ENCODE peak calls at places on chromosome 14, in ten cellular contexts. One of them, this sample, is unnamed.

GRCh38 chr14:75306917-75307699 is 28.5 kb downstream of the FOS start:
- DNase-seq in activated CD4-positive, CD25-positive, alpha-beta regulatory T cell: no peak
- DNase-seq in BE2C: peak; percentile 64
- DNase-seq in stimulated activated CD8-positive, alpha-beta memory T cell treated with anti-CD3 and anti-CD28 coated beads, Interleukin-4, amount 100 ng/mL, for 1 hour: no peak
- DNase-seq in progenitor cell of endocrine pancreas: no peak
- DNase-seq in activated CD4-positive, alpha-beta T cell treated with anti-CD3 and anti-CD28 coated beads, Interleukin-2, amount 10 ng/mL, durations not matched to agents 7 days and 5 days: peak; percentile 56
- DNase-seq in 8988T: no peak
- DNase-seq in naive thymus-derived CD4-positive, alpha-beta T cell: no peak
- DNase-seq in NB4: peak; percentile 70
- DNase-seq in cardiac fibroblast: peak; percentile 37
- DNase-seq in this sample: no peak

GRCh38 chr14:35384386-35385041 is 20.0 kb downstream of the NFKBIA start:
- DNase-seq in 8988T: no peak
- DNase-seq in activated CD4-positive, alpha-beta T cell treated with anti-CD3 and anti-CD28 coated beads, Interleukin-2, amount 10 ng/mL, durations not matched to agents 7 days and 5 days: no peak
- DNase-seq in activated CD4-positive, CD25-positive, alpha-beta regulatory T cell: no peak
- DNase-seq in stimulated activated CD8-positive, alpha-beta memory T cell treated with anti-CD3 and anti-CD28 coated beads, Interleukin-4, amount 100 ng/mL, for 1 hour: no peak
- DNase-seq in cardiac fibroblast: peak; percentile 97
- DNase-seq in progenitor cell of endocrine pancreas: no peak
- DNase-seq in naive thymus-derived CD4-positive, alpha-beta T cell: no peak
- DNase-seq in NB4: no peak
- DNase-seq in BE2C: no peak
- DNase-seq in this sample: peak; percentile 96

GRCh38 chr14:71244341-71244740 is 337.1 kb downstream of the PCNX1 start:
- DNase-seq in activated CD4-positive, alpha-beta T cell treated with anti-CD3 and anti-CD28 coated beads, Interleukin-2, amount 10 ng/mL, durations not matched to agents 7 days and 5 days: no peak
- DNase-seq in 8988T: no peak
- DNase-seq in activated CD4-positive, CD25-positive, alpha-beta regulatory T cell: no peak
- DNase-seq in cardiac fibroblast: peak; percentile 82
- DNase-seq in naive thymus-derived CD4-positive, alpha-beta T cell: no peak
- DNase-seq in BE2C: no peak
- DNase-seq in NB4: no peak
- DNase-seq in stimulated activated CD8-positive, alpha-beta memory T cell treated with anti-CD3 and anti-CD28 coated beads, Interleukin-4, amount 100 ng/mL, for 1 hour: no peak
- DNase-seq in progenitor cell of endocrine pancreas: no peak
- DNase-seq in this sample: no peak

GRCh38 chr14:96108061-96108795 is 69.1 kb downstream of the C14orf132 start:
- DNase-seq in naive thymus-derived CD4-positive, alpha-beta T cell: no peak
- DNase-seq in 8988T: no peak
- DNase-seq in activated CD4-positive, CD25-positive, alpha-beta regulatory T cell: no peak
- DNase-seq in progenitor cell of endocrine pancreas: no peak
- DNase-seq in activated CD4-positive, alpha-beta T cell treated with anti-CD3 and anti-CD28 coated beads, Interleukin-2, amount 10 ng/mL, durations not matched to agents 7 days and 5 days: no peak
- DNase-seq in NB4: no peak
- DNase-seq in stimulated activated CD8-positive, alpha-beta memory T cell treated with anti-CD3 and anti-CD28 coated beads, Interleukin-4, amount 100 ng/mL, for 1 hour: no peak
- DNase-seq in BE2C: no peak
- DNase-seq in cardiac fibroblast: no peak
- DNase-seq in this sample: no peak

GRCh38 chr14:94317259-94317658 is 5.9 kb downstream of the SERPINA6 start:
- DNase-seq in activated CD4-positive, alpha-beta T cell treated with anti-CD3 and anti-CD28 coated beads, Interleukin-2, amount 10 ng/mL, durations not matched to agents 7 days and 5 days: no peak
- DNase-seq in progenitor cell of endocrine pancreas: no peak
- DNase-seq in cardiac fibroblast: peak; percentile 23
- DNase-seq in stimulated activated CD8-positive, alpha-beta memory T cell treated with anti-CD3 and anti-CD28 coated beads, Interleukin-4, amount 100 ng/mL, for 1 hour: no peak
- DNase-seq in BE2C: no peak
- DNase-seq in naive thymus-derived CD4-positive, alpha-beta T cell: no peak
- DNase-seq in 8988T: no peak
- DNase-seq in activated CD4-positive, CD25-positive, alpha-beta regulatory T cell: no peak
- DNase-seq in NB4: no peak
- DNase-seq in this sample: no peak

GRCh38 chr14:86305058-86305457 is 775.1 kb downstream of the FLRT2 start:
- DNase-seq in naive thymus-derived CD4-positive, alpha-beta T cell: no peak
- DNase-seq in NB4: no peak
- DNase-seq in activated CD4-positive, CD25-positive, alpha-beta regulatory T cell: no peak
- DNase-seq in 8988T: no peak
- DNase-seq in stimulated activated CD8-positive, alpha-beta memory T cell treated with anti-CD3 and anti-CD28 coated beads, Interleukin-4, amount 100 ng/mL, for 1 hour: no peak
- DNase-seq in BE2C: no peak
- DNase-seq in progenitor cell of endocrine pancreas: no peak
- DNase-seq in cardiac fibroblast: no peak
- DNase-seq in activated CD4-positive, alpha-beta T cell treated with anti-CD3 and anti-CD28 coated beads, Interleukin-2, amount 10 ng/mL, durations not matched to agents 7 days and 5 days: no peak
- DNase-seq in this sample: no peak

GRCh38 chr14:69610859-69611263 is 535 bp upstream of the SUSD6 start:
- DNase-seq in progenitor cell of endocrine pancreas: no peak
- DNase-seq in activated CD4-positive, alpha-beta T cell treated with anti-CD3 and anti-CD28 coated beads, Interleukin-2, amount 10 ng/mL, durations not matched to agents 7 days and 5 days: no peak
- DNase-seq in 8988T: no peak
- DNase-seq in stimulated activated CD8-positive, alpha-beta memory T cell treated with anti-CD3 and anti-CD28 coated beads, Interleukin-4, amount 100 ng/mL, for 1 hour: no peak
- DNase-seq in NB4: no peak
- DNase-seq in activated CD4-positive, CD25-positive, alpha-beta regulatory T cell: no peak
- DNase-seq in cardiac fibroblast: peak; percentile 53
- DNase-seq in naive thymus-derived CD4-positive, alpha-beta T cell: no peak
- DNase-seq in BE2C: no peak
- DNase-seq in this sample: peak; percentile 26

GRCh38 chr14:55851961-55852360 is 266.2 kb upstream of the PELI2 start:
- DNase-seq in 8988T: no peak
- DNase-seq in progenitor cell of endocrine pancreas: no peak
- DNase-seq in BE2C: no peak
- DNase-seq in cardiac fibroblast: no peak
- DNase-seq in NB4: no peak
- DNase-seq in stimulated activated CD8-positive, alpha-beta memory T cell treated with anti-CD3 and anti-CD28 coated beads, Interleukin-4, amount 100 ng/mL, for 1 hour: no peak
- DNase-seq in naive thymus-derived CD4-positive, alpha-beta T cell: no peak
- DNase-seq in activated CD4-positive, alpha-beta T cell treated with anti-CD3 and anti-CD28 coated beads, Interleukin-2, amount 10 ng/mL, durations not matched to agents 7 days and 5 days: no peak
- DNase-seq in activated CD4-positive, CD25-positive, alpha-beta regulatory T cell: no peak
- DNase-seq in this sample: no peak

GRCh38 chr14:23513466-23514008 is 38.0 kb downstream of the ZFHX2 start:
- DNase-seq in naive thymus-derived CD4-positive, alpha-beta T cell: no peak
- DNase-seq in stimulated activated CD8-positive, alpha-beta memory T cell treated with anti-CD3 and anti-CD28 coated beads, Interleukin-4, amount 100 ng/mL, for 1 hour: no peak
- DNase-seq in BE2C: no peak
- DNase-seq in progenitor cell of endocrine pancreas: no peak
- DNase-seq in 8988T: no peak
- DNase-seq in activated CD4-positive, alpha-beta T cell treated with anti-CD3 and anti-CD28 coated beads, Interleukin-2, amount 10 ng/mL, durations not matched to agents 7 days and 5 days: no peak
- DNase-seq in cardiac fibroblast: no peak
- DNase-seq in NB4: no peak
- DNase-seq in activated CD4-positive, CD25-positive, alpha-beta regulatory T cell: no peak
- DNase-seq in this sample: no peak

GRCh38 chr14:26863736-26864135 is 265.9 kb upstream of the NOVA1 start:
- DNase-seq in progenitor cell of endocrine pancreas: no peak
- DNase-seq in activated CD4-positive, CD25-positive, alpha-beta regulatory T cell: no peak
- DNase-seq in NB4: peak; percentile 26
- DNase-seq in 8988T: no peak
- DNase-seq in stimulated activated CD8-positive, alpha-beta memory T cell treated with anti-CD3 and anti-CD28 coated beads, Interleukin-4, amount 100 ng/mL, for 1 hour: no peak
- DNase-seq in cardiac fibroblast: peak; percentile 52
- DNase-seq in naive thymus-derived CD4-positive, alpha-beta T cell: no peak
- DNase-seq in activated CD4-positive, alpha-beta T cell treated with anti-CD3 and anti-CD28 coated beads, Interleukin-2, amount 10 ng/mL, durations not matched to agents 7 days and 5 days: no peak
- DNase-seq in BE2C: no peak
- DNase-seq in this sample: no peak

GRCh38 chr14:95200404-95200803 is 43.1 kb upstream of the DICER1 start:
- DNase-seq in naive thymus-derived CD4-positive, alpha-beta T cell: no peak
- DNase-seq in activated CD4-positive, CD25-positive, alpha-beta regulatory T cell: no peak
- DNase-seq in stimulated activated CD8-positive, alpha-beta memory T cell treated with anti-CD3 and anti-CD28 coated beads, Interleukin-4, amount 100 ng/mL, for 1 hour: no peak
- DNase-seq in NB4: no peak
- DNase-seq in progenitor cell of endocrine pancreas: no peak
- DNase-seq in cardiac fibroblast: no peak
- DNase-seq in BE2C: no peak
- DNase-seq in activated CD4-positive, alpha-beta T cell treated with anti-CD3 and anti-CD28 coated beads, Interleukin-2, amount 10 ng/mL, durations not matched to agents 7 days and 5 days: no peak
- DNase-seq in 8988T: no peak
- DNase-seq in this sample: no peak

GRCh38 chr14:74685054-74685453 is 27.8 kb downstream of the AREL1 start:
- DNase-seq in naive thymus-derived CD4-positive, alpha-beta T cell: no peak
- DNase-seq in activated CD4-positive, CD25-positive, alpha-beta regulatory T cell: no peak
- DNase-seq in 8988T: no peak
- DNase-seq in stimulated activated CD8-positive, alpha-beta memory T cell treated with anti-CD3 and anti-CD28 coated beads, Interleukin-4, amount 100 ng/mL, for 1 hour: no peak
- DNase-seq in cardiac fibroblast: no peak
- DNase-seq in BE2C: no peak
- DNase-seq in activated CD4-positive, alpha-beta T cell treated with anti-CD3 and anti-CD28 coated beads, Interleukin-2, amount 10 ng/mL, durations not matched to agents 7 days and 5 days: no peak
- DNase-seq in progenitor cell of endocrine pancreas: no peak
- DNase-seq in NB4: peak; percentile 88
- DNase-seq in this sample: no peak

GRCh38 chr14:99120147-99121026 is 151.6 kb downstream of the BCL11B start:
- DNase-seq in stimulated activated CD8-positive, alpha-beta memory T cell treated with anti-CD3 and anti-CD28 coated beads, Interleukin-4, amount 100 ng/mL, for 1 hour: no peak
- DNase-seq in 8988T: no peak
- DNase-seq in activated CD4-positive, CD25-positive, alpha-beta regulatory T cell: no peak
- DNase-seq in BE2C: no peak
- DNase-seq in cardiac fibroblast: no peak
- DNase-seq in naive thymus-derived CD4-positive, alpha-beta T cell: no peak
- DNase-seq in activated CD4-positive, alpha-beta T cell treated with anti-CD3 and anti-CD28 coated beads, Interleukin-2, amount 10 ng/mL, durations not matched to agents 7 days and 5 days: no peak
- DNase-seq in progenitor cell of endocrine pancreas: no peak
- DNase-seq in NB4: no peak
- DNase-seq in this sample: no peak

GRCh38 chr14:36057452-36058142 is 118.9 kb downstream of the PTCSC3 start:
- DNase-seq in BE2C: no peak
- DNase-seq in activated CD4-positive, alpha-beta T cell treated with anti-CD3 and anti-CD28 coated beads, Interleukin-2, amount 10 ng/mL, durations not matched to agents 7 days and 5 days: no peak
- DNase-seq in progenitor cell of endocrine pancreas: no peak
- DNase-seq in 8988T: no peak
- DNase-seq in naive thymus-derived CD4-positive, alpha-beta T cell: no peak
- DNase-seq in NB4: no peak
- DNase-seq in stimulated activated CD8-positive, alpha-beta memory T cell treated with anti-CD3 and anti-CD28 coated beads, Interleukin-4, amount 100 ng/mL, for 1 hour: no peak
- DNase-seq in cardiac fibroblast: no peak
- DNase-seq in activated CD4-positive, CD25-positive, alpha-beta regulatory T cell: no peak
- DNase-seq in this sample: no peak

GRCh38 chr14:96730386-96730785 is 66.8 kb upstream of the VRK1 start:
- DNase-seq in BE2C: no peak
- DNase-seq in progenitor cell of endocrine pancreas: no peak
- DNase-seq in stimulated activated CD8-positive, alpha-beta memory T cell treated with anti-CD3 and anti-CD28 coated beads, Interleukin-4, amount 100 ng/mL, for 1 hour: no peak
- DNase-seq in NB4: no peak
- DNase-seq in cardiac fibroblast: no peak
- DNase-seq in activated CD4-positive, alpha-beta T cell treated with anti-CD3 and anti-CD28 coated beads, Interleukin-2, amount 10 ng/mL, durations not matched to agents 7 days and 5 days: no peak
- DNase-seq in activated CD4-positive, CD25-positive, alpha-beta regulatory T cell: no peak
- DNase-seq in 8988T: no peak
- DNase-seq in naive thymus-derived CD4-positive, alpha-beta T cell: no peak
- DNase-seq in this sample: no peak

GRCh38 chr14:25944020-25944419 is 653.8 kb downstream of the NOVA1 start:
- DNase-seq in cardiac fibroblast: no peak
- DNase-seq in activated CD4-positive, CD25-positive, alpha-beta regulatory T cell: no peak
- DNase-seq in BE2C: no peak
- DNase-seq in naive thymus-derived CD4-positive, alpha-beta T cell: no peak
- DNase-seq in stimulated activated CD8-positive, alpha-beta memory T cell treated with anti-CD3 and anti-CD28 coated beads, Interleukin-4, amount 100 ng/mL, for 1 hour: no peak
- DNase-seq in activated CD4-positive, alpha-beta T cell treated with anti-CD3 and anti-CD28 coated beads, Interleukin-2, amount 10 ng/mL, durations not matched to agents 7 days and 5 days: no peak
- DNase-seq in 8988T: no peak
- DNase-seq in progenitor cell of endocrine pancreas: no peak
- DNase-seq in NB4: no peak
- DNase-seq in this sample: no peak

GRCh38 chr14:52850520-52850919 is 59.1 kb upstream of the GNPNAT1 start:
- DNase-seq in activated CD4-positive, CD25-positive, alpha-beta regulatory T cell: no peak
- DNase-seq in activated CD4-positive, alpha-beta T cell treated with anti-CD3 and anti-CD28 coated beads, Interleukin-2, amount 10 ng/mL, durations not matched to agents 7 days and 5 days: no peak
- DNase-seq in progenitor cell of endocrine pancreas: no peak
- DNase-seq in 8988T: no peak
- DNase-seq in cardiac fibroblast: no peak
- DNase-seq in stimulated activated CD8-positive, alpha-beta memory T cell treated with anti-CD3 and anti-CD28 coated beads, Interleukin-4, amount 100 ng/mL, for 1 hour: no peak
- DNase-seq in NB4: no peak
- DNase-seq in BE2C: no peak
- DNase-seq in naive thymus-derived CD4-positive, alpha-beta T cell: no peak
- DNase-seq in this sample: no peak

GRCh38 chr14:50040401-50040775 is 76.0 kb downstream of the VCPKMT start:
- DNase-seq in naive thymus-derived CD4-positive, alpha-beta T cell: peak; percentile 46
- DNase-seq in 8988T: peak; percentile 64
- DNase-seq in NB4: peak; percentile 81
- DNase-seq in cardiac fibroblast: peak; percentile 85
- DNase-seq in stimulated activated CD8-positive, alpha-beta memory T cell treated with anti-CD3 and anti-CD28 coated beads, Interleukin-4, amount 100 ng/mL, for 1 hour: no peak
- DNase-seq in progenitor cell of endocrine pancreas: no peak
- DNase-seq in BE2C: no peak
- DNase-seq in activated CD4-positive, CD25-positive, alpha-beta regulatory T cell: no peak
- DNase-seq in activated CD4-positive, alpha-beta T cell treated with anti-CD3 and anti-CD28 coated beads, Interleukin-2, amount 10 ng/mL, durations not matched to agents 7 days and 5 days: peak; percentile 56
- DNase-seq in this sample: peak; percentile 48

GRCh38 chr14:103198429-103199140 is 75.3 kb downstream of the TNFAIP2 start:
- DNase-seq in cardiac fibroblast: peak; percentile 76
- DNase-seq in activated CD4-positive, CD25-positive, alpha-beta regulatory T cell: no peak
- DNase-seq in stimulated activated CD8-positive, alpha-beta memory T cell treated with anti-CD3 and anti-CD28 coated beads, Interleukin-4, amount 100 ng/mL, for 1 hour: no peak
- DNase-seq in 8988T: no peak
- DNase-seq in NB4: peak; percentile 48
- DNase-seq in activated CD4-positive, alpha-beta T cell treated with anti-CD3 and anti-CD28 coated beads, Interleukin-2, amount 10 ng/mL, durations not matched to agents 7 days and 5 days: no peak
- DNase-seq in naive thymus-derived CD4-positive, alpha-beta T cell: no peak
- DNase-seq in BE2C: no peak
- DNase-seq in progenitor cell of endocrine pancreas: no peak
- DNase-seq in this sample: no peak

GRCh38 chr14:51554953-51555352 is 96.8 kb upstream of the FRMD6 start:
- DNase-seq in 8988T: no peak
- DNase-seq in activated CD4-positive, alpha-beta T cell treated with anti-CD3 and anti-CD28 coated beads, Interleukin-2, amount 10 ng/mL, durations not matched to agents 7 days and 5 days: no peak
- DNase-seq in stimulated activated CD8-positive, alpha-beta memory T cell treated with anti-CD3 and anti-CD28 coated beads, Interleukin-4, amount 100 ng/mL, for 1 hour: no peak
- DNase-seq in BE2C: peak; percentile 18
- DNase-seq in NB4: peak; percentile 4
- DNase-seq in cardiac fibroblast: peak; percentile 78
- DNase-seq in activated CD4-positive, CD25-positive, alpha-beta regulatory T cell: no peak
- DNase-seq in progenitor cell of endocrine pancreas: no peak
- DNase-seq in naive thymus-derived CD4-positive, alpha-beta T cell: no peak
- DNase-seq in this sample: peak; percentile 60

GRCh38 chr14:77100961-77101360 is 2.9 kb downstream of the CIPC start:
- DNase-seq in NB4: no peak
- DNase-seq in 8988T: no peak
- DNase-seq in activated CD4-positive, alpha-beta T cell treated with anti-CD3 and anti-CD28 coated beads, Interleukin-2, amount 10 ng/mL, durations not matched to agents 7 days and 5 days: no peak
- DNase-seq in naive thymus-derived CD4-positive, alpha-beta T cell: no peak
- DNase-seq in BE2C: no peak
- DNase-seq in stimulated activated CD8-positive, alpha-beta memory T cell treated with anti-CD3 and anti-CD28 coated beads, Interleukin-4, amount 100 ng/mL, for 1 hour: no peak
- DNase-seq in activated CD4-positive, CD25-positive, alpha-beta regulatory T cell: no peak
- DNase-seq in cardiac fibroblast: peak; percentile 16
- DNase-seq in progenitor cell of endocrine pancreas: no peak
- DNase-seq in this sample: no peak

GRCh38 chr14:78710963-78711362 is 540.8 kb downstream of the NRXN3 start:
- DNase-seq in stimulated activated CD8-positive, alpha-beta memory T cell treated with anti-CD3 and anti-CD28 coated beads, Interleukin-4, amount 100 ng/mL, for 1 hour: no peak
- DNase-seq in naive thymus-derived CD4-positive, alpha-beta T cell: no peak
- DNase-seq in BE2C: no peak
- DNase-seq in activated CD4-positive, CD25-positive, alpha-beta regulatory T cell: no peak
- DNase-seq in progenitor cell of endocrine pancreas: no peak
- DNase-seq in activated CD4-positive, alpha-beta T cell treated with anti-CD3 and anti-CD28 coated beads, Interleukin-2, amount 10 ng/mL, durations not matched to agents 7 days and 5 days: no peak
- DNase-seq in cardiac fibroblast: no peak
- DNase-seq in NB4: no peak
- DNase-seq in 8988T: no peak
- DNase-seq in this sample: no peak

GRCh38 chr14:91047174-91047753 is 13.2 kb downstream of the RPS6KA5 start:
- DNase-seq in BE2C: no peak
- DNase-seq in 8988T: no peak
- DNase-seq in naive thymus-derived CD4-positive, alpha-beta T cell: no peak
- DNase-seq in progenitor cell of endocrine pancreas: no peak
- DNase-seq in cardiac fibroblast: no peak
- DNase-seq in activated CD4-positive, CD25-positive, alpha-beta regulatory T cell: no peak
- DNase-seq in stimulated activated CD8-positive, alpha-beta memory T cell treated with anti-CD3 and anti-CD28 coated beads, Interleukin-4, amount 100 ng/mL, for 1 hour: no peak
- DNase-seq in NB4: no peak
- DNase-seq in activated CD4-positive, alpha-beta T cell treated with anti-CD3 and anti-CD28 coated beads, Interleukin-2, amount 10 ng/mL, durations not matched to agents 7 days and 5 days: no peak
- DNase-seq in this sample: no peak

GRCh38 chr14:21768116-21768874 is 94.7 kb upstream of the OR4E1 start:
- DNase-seq in 8988T: no peak
- DNase-seq in BE2C: no peak
- DNase-seq in activated CD4-positive, CD25-positive, alpha-beta regulatory T cell: no peak
- DNase-seq in naive thymus-derived CD4-positive, alpha-beta T cell: peak; percentile 33
- DNase-seq in activated CD4-positive, alpha-beta T cell treated with anti-CD3 and anti-CD28 coated beads, Interleukin-2, amount 10 ng/mL, durations not matched to agents 7 days and 5 days: peak; percentile 45
- DNase-seq in progenitor cell of endocrine pancreas: no peak
- DNase-seq in stimulated activated CD8-positive, alpha-beta memory T cell treated with anti-CD3 and anti-CD28 coated beads, Interleukin-4, amount 100 ng/mL, for 1 hour: no peak
- DNase-seq in NB4: peak; percentile 36
- DNase-seq in cardiac fibroblast: peak; percentile 23
- DNase-seq in this sample: peak; percentile 4

GRCh38 chr14:90692061-90692460 is 124.2 kb downstream of the TTC7B start:
- DNase-seq in progenitor cell of endocrine pancreas: no peak
- DNase-seq in 8988T: no peak
- DNase-seq in naive thymus-derived CD4-positive, alpha-beta T cell: no peak
- DNase-seq in activated CD4-positive, alpha-beta T cell treated with anti-CD3 and anti-CD28 coated beads, Interleukin-2, amount 10 ng/mL, durations not matched to agents 7 days and 5 days: no peak
- DNase-seq in NB4: no peak
- DNase-seq in BE2C: no peak
- DNase-seq in stimulated activated CD8-positive, alpha-beta memory T cell treated with anti-CD3 and anti-CD28 coated beads, Interleukin-4, amount 100 ng/mL, for 1 hour: no peak
- DNase-seq in cardiac fibroblast: no peak
- DNase-seq in activated CD4-positive, CD25-positive, alpha-beta regulatory T cell: no peak
- DNase-seq in this sample: no peak

GRCh38 chr14:104820669-104821228 is 19.8 kb downstream of the ZBTB42 start:
- DNase-seq in cardiac fibroblast: peak; percentile 69
- DNase-seq in activated CD4-positive, CD25-positive, alpha-beta regulatory T cell: no peak
- DNase-seq in NB4: no peak
- DNase-seq in stimulated activated CD8-positive, alpha-beta memory T cell treated with anti-CD3 and anti-CD28 coated beads, Interleukin-4, amount 100 ng/mL, for 1 hour: no peak
- DNase-seq in naive thymus-derived CD4-positive, alpha-beta T cell: no peak
- DNase-seq in 8988T: peak; percentile 47
- DNase-seq in BE2C: peak; percentile 92
- DNase-seq in activated CD4-positive, alpha-beta T cell treated with anti-CD3 and anti-CD28 coated beads, Interleukin-2, amount 10 ng/mL, durations not matched to agents 7 days and 5 days: no peak
- DNase-seq in progenitor cell of endocrine pancreas: no peak
- DNase-seq in this sample: peak; percentile 62

GRCh38 chr14:104604461-104605449 is at the start of gene TMEM179:
- DNase-seq in cardiac fibroblast: peak; percentile 10
- DNase-seq in activated CD4-positive, CD25-positive, alpha-beta regulatory T cell: no peak
- DNase-seq in 8988T: no peak
- DNase-seq in activated CD4-positive, alpha-beta T cell treated with anti-CD3 and anti-CD28 coated beads, Interleukin-2, amount 10 ng/mL, durations not matched to agents 7 days and 5 days: no peak
- DNase-seq in stimulated activated CD8-positive, alpha-beta memory T cell treated with anti-CD3 and anti-CD28 coated beads, Interleukin-4, amount 100 ng/mL, for 1 hour: no peak
- DNase-seq in progenitor cell of endocrine pancreas: peak; percentile 76
- DNase-seq in BE2C: no peak
- DNase-seq in NB4: no peak
- DNase-seq in naive thymus-derived CD4-positive, alpha-beta T cell: no peak
- DNase-seq in this sample: no peak

GRCh38 chr14:38257500-38257899 is 1.6 kb upstream of the CLEC14A start:
- DNase-seq in stimulated activated CD8-positive, alpha-beta memory T cell treated with anti-CD3 and anti-CD28 coated beads, Interleukin-4, amount 100 ng/mL, for 1 hour: no peak
- DNase-seq in cardiac fibroblast: peak; percentile 63
- DNase-seq in NB4: no peak
- DNase-seq in naive thymus-derived CD4-positive, alpha-beta T cell: no peak
- DNase-seq in activated CD4-positive, alpha-beta T cell treated with anti-CD3 and anti-CD28 coated beads, Interleukin-2, amount 10 ng/mL, durations not matched to agents 7 days and 5 days: no peak
- DNase-seq in BE2C: no peak
- DNase-seq in progenitor cell of endocrine pancreas: no peak
- DNase-seq in activated CD4-positive, CD25-positive, alpha-beta regulatory T cell: no peak
- DNase-seq in 8988T: no peak
- DNase-seq in this sample: no peak